ENCODE peak calls at places on chromosomes 11 and 22, in six cellular contexts. One of them, this sample, is unnamed.

GRCh38 chr22:48751539-48752437 is 1075.9 kb downstream of the BRD1 start:
- DNase-seq in right lobe of liver: no peak
- DNase-seq in body of pancreas: no peak
- DNase-seq in HCT116: no peak
- DNase-seq in sigmoid colon: peak; percentile 42
- DNase-seq in suprapubic skin: no peak
- DNase-seq in this sample: no peak

GRCh38 chr11:44036811-44037657 is 10.7 kb upstream of the ACCSL start:
- DNase-seq in right lobe of liver: peak; percentile 67
- DNase-seq in body of pancreas: peak; percentile 65
- DNase-seq in HCT116: peak; percentile 61
- DNase-seq in sigmoid colon: peak; percentile 93
- DNase-seq in suprapubic skin: peak; percentile 82
- DNase-seq in this sample: peak; percentile 56

GRCh38 chr11:119793335-119793984 is 64.5 kb upstream of the NECTIN1 start:
- DNase-seq in right lobe of liver: no peak
- DNase-seq in body of pancreas: no peak
- DNase-seq in HCT116: no peak
- DNase-seq in sigmoid colon: no peak
- DNase-seq in suprapubic skin: no peak
- DNase-seq in this sample: no peak

GRCh38 chr11:128948583-128948982 is 5.9 kb upstream of the TP53AIP1 start:
- DNase-seq in right lobe of liver: no peak
- DNase-seq in body of pancreas: no peak
- DNase-seq in HCT116: no peak
- DNase-seq in sigmoid colon: no peak
- DNase-seq in suprapubic skin: no peak
- DNase-seq in this sample: no peak

GRCh38 chr11:47257518-47258316 is at the start of gene NR1H3:
- DNase-seq in right lobe of liver: peak; percentile 95
- DNase-seq in body of pancreas: peak; percentile 74
- DNase-seq in HCT116: no peak
- DNase-seq in sigmoid colon: peak; percentile 95
- DNase-seq in suprapubic skin: peak; percentile 92
- DNase-seq in this sample: peak; percentile 77

GRCh38 chr11:128299132-128299726 is 288.1 kb downstream of the ETS1 start:
- DNase-seq in right lobe of liver: no peak
- DNase-seq in body of pancreas: no peak
- DNase-seq in HCT116: no peak
- DNase-seq in sigmoid colon: no peak
- DNase-seq in suprapubic skin: no peak
- DNase-seq in this sample: peak; percentile 39

GRCh38 chr22:27726344-27726725 is 75.2 kb downstream of the MN1 start:
- DNase-seq in right lobe of liver: no peak
- DNase-seq in body of pancreas: no peak
- DNase-seq in HCT116: no peak
- DNase-seq in sigmoid colon: no peak
- DNase-seq in suprapubic skin: no peak
- DNase-seq in this sample: no peak

GRCh38 chr11:123235117-123235686 is 40.2 kb upstream of the CLMP start:
- DNase-seq in right lobe of liver: no peak
- DNase-seq in body of pancreas: peak; percentile 47
- DNase-seq in HCT116: peak; percentile 38
- DNase-seq in sigmoid colon: peak; percentile 86
- DNase-seq in suprapubic skin: peak; percentile 72
- DNase-seq in this sample: peak; percentile 60

GRCh38 chr22:24005201-24005600 is at the start of gene GSTT4:
- DNase-seq in right lobe of liver: no peak
- DNase-seq in body of pancreas: no peak
- DNase-seq in HCT116: no peak
- DNase-seq in sigmoid colon: peak; percentile 71
- DNase-seq in suprapubic skin: no peak
- DNase-seq in this sample: peak; percentile 74

GRCh38 chr11:107591098-107591445 is at the start of gene ELMOD1:
- DNase-seq in right lobe of liver: peak; percentile 86
- DNase-seq in body of pancreas: peak; percentile 34
- DNase-seq in HCT116: no peak
- DNase-seq in sigmoid colon: peak; percentile 73
- DNase-seq in suprapubic skin: no peak
- DNase-seq in this sample: peak; percentile 47

GRCh38 chr22:35065796-35066218 is at the start of gene ISX:
- DNase-seq in right lobe of liver: no peak
- DNase-seq in body of pancreas: no peak
- DNase-seq in HCT116: no peak
- DNase-seq in sigmoid colon: no peak
- DNase-seq in suprapubic skin: no peak
- DNase-seq in this sample: no peak

GRCh38 chr11:35548925-35549561 is 23.6 kb upstream of the PAMR1 start:
- DNase-seq in right lobe of liver: no peak
- DNase-seq in body of pancreas: no peak
- DNase-seq in HCT116: no peak
- DNase-seq in sigmoid colon: no peak
- DNase-seq in suprapubic skin: no peak
- DNase-seq in this sample: no peak

GRCh38 chr11:130629039-130629438 is 180.6 kb downstream of the ADAMTS15 start:
- DNase-seq in right lobe of liver: no peak
- DNase-seq in body of pancreas: no peak
- DNase-seq in HCT116: no peak
- DNase-seq in sigmoid colon: no peak
- DNase-seq in suprapubic skin: no peak
- DNase-seq in this sample: peak; percentile 21

GRCh38 chr22:47297261-47298016 is 535.0 kb downstream of the TBC1D22A start:
- DNase-seq in right lobe of liver: no peak
- DNase-seq in body of pancreas: no peak
- DNase-seq in HCT116: no peak
- DNase-seq in sigmoid colon: peak; percentile 37
- DNase-seq in suprapubic skin: no peak
- DNase-seq in this sample: no peak

GRCh38 chr11:131977231-131977630 is 606.8 kb downstream of the NTM start:
- DNase-seq in right lobe of liver: no peak
- DNase-seq in body of pancreas: no peak
- DNase-seq in HCT116: no peak
- DNase-seq in sigmoid colon: no peak
- DNase-seq in suprapubic skin: no peak
- DNase-seq in this sample: no peak
- H3K4me3 ChIP-seq in right lobe of liver: no peak overlapping the region
- H3K4me3 ChIP-seq in body of pancreas: no peak overlapping the region
- H3K4me3 ChIP-seq in HCT116: no peak overlapping the region
- H3K4me3 ChIP-seq in sigmoid colon: no peak overlapping the region
- H3K4me3 ChIP-seq in suprapubic skin: no peak overlapping the region
- H3K4me3 ChIP-seq in this sample: no peak overlapping the region

GRCh38 chr11:73028621-73029020 is 113.5 kb downstream of the FCHSD2 start:
- DNase-seq in right lobe of liver: no peak
- DNase-seq in body of pancreas: no peak
- DNase-seq in HCT116: no peak
- DNase-seq in sigmoid colon: no peak
- DNase-seq in suprapubic skin: no peak
- DNase-seq in this sample: no peak
- TF ChIP-seq POLR2A in right lobe of liver: no peak
- TF ChIP-seq POLR2A in body of pancreas: no peak
- TF ChIP-seq POLR2A in HCT116: no peak
- TF ChIP-seq POLR2A in sigmoid colon: no peak
- TF ChIP-seq POLR2A in suprapubic skin: no peak
- TF ChIP-seq POLR2A in this sample: no peak

DNA sequence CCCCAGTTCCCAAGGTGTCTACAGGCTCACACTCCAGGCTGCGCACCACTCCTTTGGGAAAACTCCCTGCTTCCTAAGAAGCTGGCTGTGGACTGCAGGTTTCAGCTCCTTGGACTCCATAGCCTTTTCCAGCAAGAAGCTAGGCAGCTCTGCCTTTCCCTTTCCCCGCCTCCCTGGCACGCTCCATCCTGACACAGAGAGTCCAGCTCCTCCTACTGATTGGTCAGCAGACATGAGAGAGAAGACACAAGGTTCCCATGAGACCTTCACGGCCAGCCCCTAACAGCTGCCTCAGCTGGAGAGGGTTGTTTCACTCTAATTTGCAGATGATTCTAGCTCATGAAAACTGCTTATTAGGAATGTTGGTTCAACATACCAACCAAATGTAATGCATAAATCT is 27.6 kb downstream of the TENM4 start:
- DNase-seq in right lobe of liver: no peak
- DNase-seq in body of pancreas: peak; percentile 35
- DNase-seq in HCT116: no peak
- DNase-seq in sigmoid colon: peak; percentile 95
- DNase-seq in suprapubic skin: peak; percentile 83
- DNase-seq in this sample: peak; percentile 86
- H3K4me3 ChIP-seq in right lobe of liver: no peak overlapping the region
- H3K4me3 ChIP-seq in body of pancreas: no peak overlapping the region
- H3K4me3 ChIP-seq in HCT116: no peak overlapping the region
- H3K4me3 ChIP-seq in sigmoid colon: no peak overlapping the region
- H3K4me3 ChIP-seq in suprapubic skin: no peak overlapping the region
- H3K4me3 ChIP-seq in this sample: no peak overlapping the region

DNA sequence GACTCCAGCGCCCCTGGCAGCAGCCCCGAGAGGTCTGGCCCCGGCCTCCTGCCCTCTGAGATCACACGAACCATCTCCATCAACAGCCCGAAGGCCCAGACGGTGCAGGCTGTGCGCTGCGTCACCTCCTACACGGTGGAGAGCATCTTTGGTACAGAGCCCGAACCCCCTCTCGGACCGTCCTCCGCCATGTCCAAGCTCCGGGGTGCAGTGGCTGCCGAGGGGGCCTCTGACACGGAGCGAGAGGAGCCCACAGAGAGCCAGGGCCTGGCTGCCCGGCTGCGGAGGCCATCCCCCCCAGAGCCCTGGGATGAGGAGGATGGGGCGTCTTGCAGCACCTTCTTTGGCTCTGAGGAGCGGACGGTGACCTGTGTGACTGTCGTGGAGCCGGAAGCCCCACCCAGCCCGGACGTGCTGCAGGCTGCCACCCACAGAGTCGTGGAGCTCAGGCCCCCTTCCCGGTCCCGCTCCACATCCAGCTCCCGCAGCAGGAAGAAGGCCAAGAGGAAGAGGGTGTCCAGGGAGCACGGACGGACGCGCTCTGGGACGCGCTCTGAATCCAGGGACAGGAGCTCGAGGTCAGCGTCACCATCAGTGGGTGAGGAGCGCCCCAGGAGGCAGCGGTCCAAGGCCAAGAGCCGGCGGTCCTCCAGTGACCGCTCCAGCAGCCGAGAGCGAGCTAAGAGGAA is 7.6 kb downstream of the IRF7 start:
- DNase-seq in right lobe of liver: peak; percentile 55
- DNase-seq in body of pancreas: no peak
- DNase-seq in HCT116: no peak
- DNase-seq in sigmoid colon: no peak
- DNase-seq in suprapubic skin: peak; percentile 62
- DNase-seq in this sample: no peak
- TF ChIP-seq POLR2A in right lobe of liver: no peak
- TF ChIP-seq POLR2A in body of pancreas: no peak
- TF ChIP-seq POLR2A in HCT116: no peak
- TF ChIP-seq POLR2A in sigmoid colon: no peak
- TF ChIP-seq POLR2A in suprapubic skin: no peak
- TF ChIP-seq POLR2A in this sample: no peak

GRCh38 chr22:50546326-50547230 is 879 bp downstream of the KLHDC7B start:
- DNase-seq in right lobe of liver: no peak
- DNase-seq in body of pancreas: no peak
- DNase-seq in HCT116: no peak
- DNase-seq in sigmoid colon: no peak
- DNase-seq in suprapubic skin: no peak
- DNase-seq in this sample: no peak

GRCh38 chr22:50542416-50542927 is 3.2 kb upstream of the KLHDC7B start:
- DNase-seq in right lobe of liver: no peak
- DNase-seq in body of pancreas: no peak
- DNase-seq in HCT116: no peak
- DNase-seq in sigmoid colon: no peak
- DNase-seq in suprapubic skin: no peak
- DNase-seq in this sample: no peak

GRCh38 chr22:50544746-50545253 is 899 bp upstream of the KLHDC7B start:
- DNase-seq in right lobe of liver: no peak
- DNase-seq in body of pancreas: no peak
- DNase-seq in HCT116: no peak
- DNase-seq in sigmoid colon: no peak
- DNase-seq in suprapubic skin: no peak
- DNase-seq in this sample: peak; percentile 69

GRCh38 chr22:50545522-50546325 is at the start of gene KLHDC7B:
- DNase-seq in right lobe of liver: no peak
- DNase-seq in body of pancreas: no peak
- DNase-seq in HCT116: no peak
- DNase-seq in sigmoid colon: no peak
- DNase-seq in suprapubic skin: no peak
- DNase-seq in this sample: no peak

GRCh38 chr22:50544078-50544745 is 1.5 kb upstream of the KLHDC7B start:
- DNase-seq in right lobe of liver: peak; percentile 86
- DNase-seq in body of pancreas: peak; percentile 69
- DNase-seq in HCT116: no peak
- DNase-seq in sigmoid colon: peak; percentile 81
- DNase-seq in suprapubic skin: peak; percentile 88
- DNase-seq in this sample: peak; percentile 74
- H3K4me3 ChIP-seq in right lobe of liver: peak overlapping the region; percentile 18
- H3K4me3 ChIP-seq in body of pancreas: no peak overlapping the region
- H3K4me3 ChIP-seq in HCT116: peak overlapping the region; percentile 32
- H3K4me3 ChIP-seq in sigmoid colon: peak overlapping the region; percentile 30
- H3K4me3 ChIP-seq in suprapubic skin: peak overlapping the region; percentile 43
- H3K4me3 ChIP-seq in this sample: peak overlapping the region; percentile 25

This sample was measured in thyroid gland.